ENCODE peak calls at places on chromosome 6, in six cellular contexts. E is astrocyte; T is heart left ventricle; H is aorta; D is CD8-positive, alpha-beta T cell; W is effector memory CD4-positive, alpha-beta T cell. P is an unnamed sample.

GRCh38 chr6:43378631-43379030 is 9.2 kb upstream of the ZNF318 start:
- DNase-seq in W (no peak), D (no peak), E (no peak), T (no peak), H (no peak), P (no peak)

GRCh38 chr6:41286544-41287346 is at the start of gene TREM1:
- DNase-seq in E (no peak), T (peak; percentile 62), W (no peak), D (no peak), H (peak; percentile 76), P (no peak)

GRCh38 chr6:35874721-35875120 is 46.2 kb downstream of the SRPK1 start:
- DNase-seq in D (no peak), W (no peak), T (no peak), E (no peak), H (no peak), P (no peak)

GRCh38 chr6:168342626-168343025 is 23.0 kb upstream of the DACT2 start:
- DNase-seq in W (no peak), H (no peak), D (no peak), T (no peak), E (no peak), P (no peak)

GRCh38 chr6:170584954-170585498 is 589 bp upstream of the PDCD2 start:
- DNase-seq in D (no peak), E (no peak), T (no peak), W (no peak), H (no peak), P (no peak)

GRCh38 chr6:157561929-157562810 is 181.2 kb downstream of the ZDHHC14 start:
- DNase-seq in D (no peak), E (no peak), H (no peak), W (no peak), T (no peak), P (no peak)

GRCh38 chr6:84653027-84653551 is 111.3 kb downstream of the TBX18 start:
- DNase-seq in D (no peak), W (no peak), H (no peak), E (no peak), T (no peak), P (no peak)

GRCh38 chr6:84762220-84762940 is 2.0 kb downstream of the TBX18 start:
- DNase-seq in W (no peak), D (no peak), H (peak; percentile 53), T (peak; percentile 33), E (peak; percentile 8), P (peak; percentile 63)

GRCh38 chr6:29696147-29697129 is 15.5 kb upstream of the ZFP57 start:
- DNase-seq in T (no peak), H (no peak), D (no peak), E (no peak), W (no peak), P (no peak)

GRCh38 chr6:31558631-31559500 is 11.5 kb downstream of the NFKBIL1 start:
- DNase-seq in H (peak; percentile 71), E (no peak), W (peak; percentile 64), T (no peak), D (peak; percentile 56), P (no peak)

GRCh38 chr6:19444481-19444880 is 392.7 kb upstream of the ID4 start:
- DNase-seq in H (no peak), T (no peak), D (no peak), E (peak; percentile 62), W (no peak), P (no peak)

GRCh38 chr6:77177470-77177869 is 285.8 kb downstream of the HTR1B start:
- DNase-seq in W (no peak), D (no peak), T (no peak), H (no peak), E (no peak), P (no peak)

GRCh38 chr6:7529141-7529540 is 12.3 kb upstream of the DSP start:
- DNase-seq in E (no peak), T (no peak), H (no peak), W (no peak), D (no peak), P (no peak)
- H3K27ac ChIP-seq in E (peak overlapping the region; percentile 96), T (no peak overlapping the region), H (no peak overlapping the region), W (no peak overlapping the region), D (no peak overlapping the region), P (no peak overlapping the region)

DNA sequence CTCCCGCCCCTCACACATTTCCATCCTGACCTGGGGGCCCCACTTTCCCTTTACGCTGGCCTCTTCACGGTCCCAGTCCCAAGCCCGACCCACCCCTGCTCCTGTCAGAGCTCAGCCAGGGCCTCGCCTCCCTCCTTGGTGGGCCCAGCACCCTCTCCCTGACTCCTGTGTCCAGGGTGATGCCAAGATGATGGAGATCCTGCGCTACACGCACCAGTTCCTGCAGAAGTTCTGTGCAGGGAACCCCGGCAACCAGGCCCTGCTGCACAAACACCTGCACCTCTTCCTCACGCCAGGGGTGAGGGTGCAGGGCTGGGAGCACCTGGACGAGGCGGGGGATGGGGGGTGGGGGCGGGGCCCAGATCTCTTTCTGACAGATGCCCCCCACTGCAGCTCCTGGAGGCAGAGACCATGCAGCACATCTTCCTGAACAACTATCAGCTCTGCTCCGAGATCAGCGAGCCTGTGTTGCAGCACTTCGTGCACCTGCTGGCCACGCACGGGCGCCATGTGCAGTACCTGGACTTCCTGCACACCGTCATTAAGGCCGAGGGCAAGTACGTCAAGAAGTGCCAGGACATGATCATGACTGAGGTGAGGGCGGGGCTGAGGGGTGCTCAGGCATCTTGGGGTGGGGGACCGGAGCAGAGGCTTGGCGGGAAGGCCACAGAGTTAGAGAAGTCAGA is 33.1 kb downstream of the UQCC2 start:
- DNase-seq in D (no peak), H (no peak), E (no peak), T (no peak), W (no peak), P (no peak)
- H3K36me3 ChIP-seq in D (peaks cover 57% of the 10 kb centered on the region), H (no peaks in the 10 kb centered on the region), E (no peaks in the 10 kb centered on the region), T (peaks cover 67% of the 10 kb centered on the region), W (peaks cover 81% of the 10 kb centered on the region), P (no peaks in the 10 kb centered on the region)

GRCh38 chr6:148143771-148144170 is 198.9 kb upstream of the SASH1 start:
- DNase-seq in H (no peak), D (no peak), W (no peak), T (no peak), E (no peak), P (no peak)

GRCh38 chr6:148142821-148143220 is 199.8 kb upstream of the SASH1 start:
- DNase-seq in H (no peak), E (no peak), T (no peak), W (no peak), D (no peak), P (no peak)

GRCh38 chr6:148147431-148147830 is 195.2 kb upstream of the SASH1 start:
- DNase-seq in E (no peak), H (no peak), W (no peak), D (no peak), T (no peak), P (no peak)

GRCh38 chr6:148144917-148145521 is 197.6 kb upstream of the SASH1 start:
- DNase-seq in W (peak; percentile 12), D (peak; percentile 19), T (peak; percentile 67), E (peak; percentile 36), H (peak; percentile 87), P (peak; percentile 89)

DNA sequence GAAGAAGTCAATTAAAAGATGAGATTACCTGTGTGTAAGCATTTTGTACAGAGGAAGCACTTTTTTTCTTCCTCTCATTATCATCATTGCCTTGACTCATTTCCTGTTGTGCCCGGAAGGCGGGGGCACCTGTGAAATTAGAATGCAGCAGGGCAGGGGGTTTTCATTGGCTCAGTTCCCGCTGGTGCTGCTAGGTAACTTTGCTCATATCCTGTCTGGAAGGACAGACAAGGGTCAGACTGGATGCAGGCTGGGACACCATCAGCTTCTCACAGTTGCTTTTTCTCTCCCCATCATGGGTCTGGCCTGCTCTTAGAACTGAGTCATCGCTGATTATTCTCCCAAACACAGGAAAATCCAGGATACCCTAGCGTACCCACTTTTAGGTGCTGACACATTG is 195.9 kb upstream of the SASH1 start:
- DNase-seq in D (peak; percentile 10), W (peak; percentile 58), E (peak; percentile 54), H (no peak), T (no peak), P (peak; percentile 36)
- H3K27ac ChIP-seq in D (no peak overlapping the region), W (peak overlapping the region; percentile 29), E (peak overlapping the region; percentile 23), H (no peak overlapping the region), T (no peak overlapping the region), P (peak overlapping the region; percentile 24)

GRCh38 chr6:153101461-153101860 is 29.6 kb downstream of the RGS17 start:
- DNase-seq in D (no peak), T (no peak), E (no peak), W (no peak), H (no peak), P (no peak)

GRCh38 chr6:153096031-153096430 is 35.1 kb downstream of the RGS17 start:
- DNase-seq in H (no peak), D (no peak), E (peak; percentile 20), T (no peak), W (no peak), P (no peak)

GRCh38 chr6:153103256-153103655 is 27.8 kb downstream of the RGS17 start:
- DNase-seq in T (peak; percentile 52), D (no peak), H (no peak), W (no peak), E (no peak), P (no peak)

GRCh38 chr6:153096792-153097191 is 34.3 kb downstream of the RGS17 start:
- DNase-seq in D (no peak), E (no peak), W (no peak), H (no peak), T (no peak), P (no peak)

GRCh38 chr6:153099636-153100035 is 31.4 kb downstream of the RGS17 start:
- DNase-seq in D (no peak), H (no peak), W (no peak), T (no peak), E (no peak), P (no peak)
- H3K36me3 ChIP-seq in D (no peaks in the 10 kb centered on the region), H (no peaks in the 10 kb centered on the region), W (no peaks in the 10 kb centered on the region), T (no peaks in the 10 kb centered on the region), E (no peaks in the 10 kb centered on the region), P (peaks cover 5% of the 10 kb centered on the region)

GRCh38 chr6:159680104-159680503 is 12.9 kb downstream of the SOD2 start:
- DNase-seq in T (no peak), D (no peak), W (no peak), H (no peak), E (no peak), P (no peak)
- H3K27ac ChIP-seq in T (peak overlapping the region; percentile 28), D (no peak overlapping the region), W (no peak overlapping the region), H (no peak overlapping the region), E (no peak overlapping the region), P (no peak overlapping the region)

GRCh38 chr6:5011346-5011745 is 7.5 kb upstream of the RPP40 start:
- DNase-seq in E (no peak), H (no peak), W (no peak), D (no peak), T (no peak), P (no peak)
- H3K36me3 ChIP-seq in E (no peaks in the 10 kb centered on the region), H (no peaks in the 10 kb centered on the region), W (no peaks in the 10 kb centered on the region), D (no peaks in the 10 kb centered on the region), T (no peaks in the 10 kb centered on the region), P (no peaks in the 10 kb centered on the region)

GRCh38 chr6:144372611-144373010 is 87.5 kb downstream of the UTRN start:
- DNase-seq in T (no peak), W (no peak), D (no peak), E (no peak), H (no peak), P (no peak)
- H3K27ac ChIP-seq in T (no peak overlapping the region), W (no peak overlapping the region), D (no peak overlapping the region), E (no peak overlapping the region), H (no peak overlapping the region), P (no peak overlapping the region)

DNA sequence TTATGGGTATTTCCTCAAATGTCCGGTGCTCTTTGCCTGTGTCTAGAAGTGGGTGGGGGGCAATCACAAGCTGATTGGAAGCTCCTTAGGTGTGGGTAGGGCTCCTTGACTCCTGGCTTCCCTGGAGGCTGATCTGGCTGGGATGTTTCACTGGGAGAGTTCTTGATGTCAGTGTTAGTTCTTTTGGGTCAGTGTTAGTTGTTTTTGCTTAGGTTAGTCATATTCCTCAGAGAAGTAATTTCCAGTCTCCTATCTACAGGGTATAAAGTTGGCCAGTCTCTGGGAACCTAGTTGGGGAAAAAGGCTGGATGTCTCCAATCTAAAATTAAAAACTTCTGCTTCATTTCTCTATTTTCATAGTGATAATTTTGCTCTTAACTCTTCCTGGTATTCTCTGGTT is 23.6 kb downstream of the CDC5L start:
- DNase-seq in E (no peak), H (no peak), T (no peak), W (no peak), D (no peak), P (no peak)
- H3K36me3 ChIP-seq in E (peaks cover 36% of the 10 kb centered on the region), H (peaks cover 10% of the 10 kb centered on the region), T (peaks cover 81% of the 10 kb centered on the region), W (peaks cover 65% of the 10 kb centered on the region), D (peaks cover 39% of the 10 kb centered on the region), P (peaks cover 85% of the 10 kb centered on the region)

P was measured in SJCRH30.